ENCODE peak calls at places on chromosomes 2 and 18, in eight cellular contexts. One of them, this sample, is unnamed.

GRCh38 chr2:135299656-135300244 is 231.3 kb downstream of the ZRANB3 start:
- DNase-seq in KG1: no peak
- DNase-seq in neural crest cell: no peak
- DNase-seq in activated CD8-positive, alpha-beta memory T cell treated with anti-CD3 and anti-CD28 coated beads for 4 hours: no peak
- DNase-seq in upper lobe of right lung: no peak
- DNase-seq in pancreas: no peak
- DNase-seq in K562: no peak
- DNase-seq in fibroblast of lung: peak; percentile 17
- DNase-seq in this sample: peak; percentile 57

GRCh38 chr2:11068079-11068741 is 87.1 kb upstream of the SLC66A3 start:
- DNase-seq in K562: no peak
- DNase-seq in fibroblast of lung: no peak
- DNase-seq in pancreas: no peak
- DNase-seq in KG1: no peak
- DNase-seq in activated CD8-positive, alpha-beta memory T cell treated with anti-CD3 and anti-CD28 coated beads for 4 hours: no peak
- DNase-seq in upper lobe of right lung: no peak
- DNase-seq in neural crest cell: no peak
- DNase-seq in this sample: no peak

GRCh38 chr2:146312899-146313298 is 1531.9 kb upstream of the ACVR2A start:
- DNase-seq in fibroblast of lung: peak; percentile 63
- DNase-seq in upper lobe of right lung: no peak
- DNase-seq in activated CD8-positive, alpha-beta memory T cell treated with anti-CD3 and anti-CD28 coated beads for 4 hours: no peak
- DNase-seq in neural crest cell: no peak
- DNase-seq in K562: no peak
- DNase-seq in pancreas: no peak
- DNase-seq in KG1: no peak
- DNase-seq in this sample: no peak

GRCh38 chr2:229282758-229283546 is 11.9 kb upstream of the PID1 start:
- DNase-seq in KG1: no peak
- DNase-seq in activated CD8-positive, alpha-beta memory T cell treated with anti-CD3 and anti-CD28 coated beads for 4 hours: no peak
- DNase-seq in upper lobe of right lung: no peak
- DNase-seq in fibroblast of lung: peak; percentile 99
- DNase-seq in neural crest cell: no peak
- DNase-seq in K562: no peak
- DNase-seq in pancreas: no peak
- DNase-seq in this sample: peak; percentile 98

GRCh38 chr2:127118038-127118437 is 11.1 kb upstream of the BIN1 start:
- DNase-seq in upper lobe of right lung: no peak
- DNase-seq in pancreas: no peak
- DNase-seq in neural crest cell: no peak
- DNase-seq in KG1: no peak
- DNase-seq in K562: no peak
- DNase-seq in activated CD8-positive, alpha-beta memory T cell treated with anti-CD3 and anti-CD28 coated beads for 4 hours: no peak
- DNase-seq in fibroblast of lung: no peak
- DNase-seq in this sample: no peak

GRCh38 chr2:164697688-164698290 is 76.5 kb upstream of the GRB14 start:
- DNase-seq in fibroblast of lung: peak; percentile 2
- DNase-seq in neural crest cell: no peak
- DNase-seq in pancreas: no peak
- DNase-seq in K562: peak; percentile 23
- DNase-seq in KG1: no peak
- DNase-seq in activated CD8-positive, alpha-beta memory T cell treated with anti-CD3 and anti-CD28 coated beads for 4 hours: no peak
- DNase-seq in upper lobe of right lung: no peak
- DNase-seq in this sample: no peak

GRCh38 chr2:47076586-47077441 is 78.3 kb downstream of the STPG4 start:
- DNase-seq in fibroblast of lung: peak; percentile 91
- DNase-seq in pancreas: no peak
- DNase-seq in upper lobe of right lung: peak; percentile 75
- DNase-seq in K562: no peak
- DNase-seq in activated CD8-positive, alpha-beta memory T cell treated with anti-CD3 and anti-CD28 coated beads for 4 hours: no peak
- DNase-seq in neural crest cell: no peak
- DNase-seq in KG1: no peak
- DNase-seq in this sample: peak; percentile 86

GRCh38 chr18:7541835-7542234 is 25.3 kb upstream of the PTPRM start:
- DNase-seq in KG1: no peak
- DNase-seq in activated CD8-positive, alpha-beta memory T cell treated with anti-CD3 and anti-CD28 coated beads for 4 hours: no peak
- DNase-seq in K562: no peak
- DNase-seq in upper lobe of right lung: no peak
- DNase-seq in pancreas: no peak
- DNase-seq in neural crest cell: no peak
- DNase-seq in fibroblast of lung: no peak
- DNase-seq in this sample: no peak

GRCh38 chr2:238692562-238692961 is 155.3 kb upstream of the TWIST2 start:
- DNase-seq in activated CD8-positive, alpha-beta memory T cell treated with anti-CD3 and anti-CD28 coated beads for 4 hours: no peak
- DNase-seq in K562: no peak
- DNase-seq in upper lobe of right lung: no peak
- DNase-seq in fibroblast of lung: no peak
- DNase-seq in neural crest cell: no peak
- DNase-seq in pancreas: no peak
- DNase-seq in KG1: no peak
- DNase-seq in this sample: no peak

GRCh38 chr2:235747868-235748144 is 254.0 kb downstream of the AGAP1 start:
- DNase-seq in fibroblast of lung: peak; percentile 18
- DNase-seq in pancreas: no peak
- DNase-seq in neural crest cell: no peak
- DNase-seq in upper lobe of right lung: no peak
- DNase-seq in KG1: no peak
- DNase-seq in activated CD8-positive, alpha-beta memory T cell treated with anti-CD3 and anti-CD28 coated beads for 4 hours: no peak
- DNase-seq in K562: no peak
- DNase-seq in this sample: peak; percentile 38

GRCh38 chr2:53609561-53609960 is 158.0 kb upstream of the CHAC2 start:
- DNase-seq in activated CD8-positive, alpha-beta memory T cell treated with anti-CD3 and anti-CD28 coated beads for 4 hours: no peak
- DNase-seq in K562: no peak
- DNase-seq in upper lobe of right lung: no peak
- DNase-seq in neural crest cell: no peak
- DNase-seq in pancreas: no peak
- DNase-seq in fibroblast of lung: no peak
- DNase-seq in KG1: no peak
- DNase-seq in this sample: no peak

GRCh38 chr2:178331474-178332431 is 119.2 kb downstream of the PRKRA start:
- DNase-seq in K562: no peak
- DNase-seq in upper lobe of right lung: no peak
- DNase-seq in fibroblast of lung: no peak
- DNase-seq in activated CD8-positive, alpha-beta memory T cell treated with anti-CD3 and anti-CD28 coated beads for 4 hours: no peak
- DNase-seq in KG1: no peak
- DNase-seq in neural crest cell: no peak
- DNase-seq in pancreas: no peak
- DNase-seq in this sample: peak; percentile 85

GRCh38 chr2:20156826-20157605 is 67.9 kb downstream of the SDC1 start:
- DNase-seq in activated CD8-positive, alpha-beta memory T cell treated with anti-CD3 and anti-CD28 coated beads for 4 hours: no peak
- DNase-seq in pancreas: no peak
- DNase-seq in fibroblast of lung: no peak
- DNase-seq in K562: no peak
- DNase-seq in KG1: no peak
- DNase-seq in upper lobe of right lung: no peak
- DNase-seq in neural crest cell: no peak
- DNase-seq in this sample: no peak

GRCh38 chr2:98333922-98334321 is 12.3 kb upstream of the CNGA3 start:
- DNase-seq in fibroblast of lung: peak; percentile 1
- DNase-seq in neural crest cell: no peak
- DNase-seq in K562: no peak
- DNase-seq in KG1: no peak
- DNase-seq in activated CD8-positive, alpha-beta memory T cell treated with anti-CD3 and anti-CD28 coated beads for 4 hours: no peak
- DNase-seq in upper lobe of right lung: no peak
- DNase-seq in pancreas: no peak
- DNase-seq in this sample: no peak

GRCh38 chr2:163155279-163155883 is 316.8 kb upstream of the KCNH7 start:
- DNase-seq in neural crest cell: no peak
- DNase-seq in activated CD8-positive, alpha-beta memory T cell treated with anti-CD3 and anti-CD28 coated beads for 4 hours: no peak
- DNase-seq in pancreas: no peak
- DNase-seq in fibroblast of lung: peak; percentile 42
- DNase-seq in KG1: peak; percentile 9
- DNase-seq in K562: peak; percentile 23
- DNase-seq in upper lobe of right lung: no peak
- DNase-seq in this sample: peak; percentile 30

GRCh38 chr18:45637546-45638327 is 22.5 kb downstream of the SLC14A2 start:
- DNase-seq in fibroblast of lung: peak; percentile 44
- DNase-seq in pancreas: no peak
- DNase-seq in KG1: no peak
- DNase-seq in neural crest cell: no peak
- DNase-seq in upper lobe of right lung: no peak
- DNase-seq in K562: no peak
- DNase-seq in activated CD8-positive, alpha-beta memory T cell treated with anti-CD3 and anti-CD28 coated beads for 4 hours: no peak
- DNase-seq in this sample: no peak

GRCh38 chr2:39380525-39381150 is 56.4 kb downstream of the MAP4K3 start:
- DNase-seq in K562: no peak
- DNase-seq in pancreas: no peak
- DNase-seq in neural crest cell: no peak
- DNase-seq in fibroblast of lung: peak; percentile 50
- DNase-seq in KG1: no peak
- DNase-seq in upper lobe of right lung: no peak
- DNase-seq in activated CD8-positive, alpha-beta memory T cell treated with anti-CD3 and anti-CD28 coated beads for 4 hours: no peak
- DNase-seq in this sample: no peak

GRCh38 chr2:222968550-222969155 is 83.3 kb upstream of the KCNE4 start:
- DNase-seq in neural crest cell: no peak
- DNase-seq in KG1: no peak
- DNase-seq in fibroblast of lung: no peak
- DNase-seq in pancreas: no peak
- DNase-seq in activated CD8-positive, alpha-beta memory T cell treated with anti-CD3 and anti-CD28 coated beads for 4 hours: no peak
- DNase-seq in K562: no peak
- DNase-seq in upper lobe of right lung: no peak
- DNase-seq in this sample: no peak

GRCh38 chr18:5097116-5097703 is 99.8 kb downstream of the AKAIN1 start:
- DNase-seq in K562: no peak
- DNase-seq in activated CD8-positive, alpha-beta memory T cell treated with anti-CD3 and anti-CD28 coated beads for 4 hours: no peak
- DNase-seq in KG1: no peak
- DNase-seq in fibroblast of lung: no peak
- DNase-seq in upper lobe of right lung: no peak
- DNase-seq in pancreas: no peak
- DNase-seq in neural crest cell: no peak
- DNase-seq in this sample: no peak

GRCh38 chr18:39772155-39772919 is 2182.7 kb upstream of the PIK3C3 start:
- DNase-seq in KG1: no peak
- DNase-seq in fibroblast of lung: peak; percentile 58
- DNase-seq in pancreas: no peak
- DNase-seq in activated CD8-positive, alpha-beta memory T cell treated with anti-CD3 and anti-CD28 coated beads for 4 hours: no peak
- DNase-seq in K562: no peak
- DNase-seq in upper lobe of right lung: no peak
- DNase-seq in neural crest cell: no peak
- DNase-seq in this sample: no peak

GRCh38 chr2:193985272-193985671 is 1671.8 kb upstream of the SLC39A10 start:
- DNase-seq in upper lobe of right lung: no peak
- DNase-seq in neural crest cell: no peak
- DNase-seq in activated CD8-positive, alpha-beta memory T cell treated with anti-CD3 and anti-CD28 coated beads for 4 hours: no peak
- DNase-seq in pancreas: no peak
- DNase-seq in fibroblast of lung: no peak
- DNase-seq in K562: no peak
- DNase-seq in KG1: no peak
- DNase-seq in this sample: no peak

GRCh38 chr2:129705105-129705504 is 274.4 kb upstream of the RAB6C start:
- DNase-seq in activated CD8-positive, alpha-beta memory T cell treated with anti-CD3 and anti-CD28 coated beads for 4 hours: no peak
- DNase-seq in fibroblast of lung: no peak
- DNase-seq in K562: no peak
- DNase-seq in KG1: no peak
- DNase-seq in neural crest cell: no peak
- DNase-seq in pancreas: no peak
- DNase-seq in upper lobe of right lung: no peak
- DNase-seq in this sample: no peak

GRCh38 chr2:170530284-170530745 is 184.8 kb upstream of the SP5 start:
- DNase-seq in activated CD8-positive, alpha-beta memory T cell treated with anti-CD3 and anti-CD28 coated beads for 4 hours: no peak
- DNase-seq in upper lobe of right lung: peak; percentile 85
- DNase-seq in pancreas: peak; percentile 71
- DNase-seq in fibroblast of lung: peak; percentile 84
- DNase-seq in K562: no peak
- DNase-seq in neural crest cell: no peak
- DNase-seq in KG1: no peak
- DNase-seq in this sample: no peak

GRCh38 chr18:54606835-54607212 is 15.8 kb downstream of the DYNAP start:
- DNase-seq in upper lobe of right lung: peak; percentile 59
- DNase-seq in K562: no peak
- DNase-seq in neural crest cell: no peak
- DNase-seq in fibroblast of lung: no peak
- DNase-seq in activated CD8-positive, alpha-beta memory T cell treated with anti-CD3 and anti-CD28 coated beads for 4 hours: no peak
- DNase-seq in KG1: no peak
- DNase-seq in pancreas: peak; percentile 48
- DNase-seq in this sample: no peak

GRCh38 chr18:76457475-76457874 is 37.6 kb downstream of the ZNF516 start:
- DNase-seq in pancreas: no peak
- DNase-seq in KG1: no peak
- DNase-seq in upper lobe of right lung: no peak
- DNase-seq in neural crest cell: no peak
- DNase-seq in fibroblast of lung: no peak
- DNase-seq in K562: no peak
- DNase-seq in activated CD8-positive, alpha-beta memory T cell treated with anti-CD3 and anti-CD28 coated beads for 4 hours: no peak
- DNase-seq in this sample: no peak

GRCh38 chr2:171595896-171596295 is 73.6 kb downstream of the CYBRD1 start:
- DNase-seq in K562: no peak
- DNase-seq in fibroblast of lung: peak; percentile 87
- DNase-seq in neural crest cell: no peak
- DNase-seq in KG1: no peak
- DNase-seq in activated CD8-positive, alpha-beta memory T cell treated with anti-CD3 and anti-CD28 coated beads for 4 hours: no peak
- DNase-seq in pancreas: no peak
- DNase-seq in upper lobe of right lung: no peak
- DNase-seq in this sample: peak; percentile 82

GRCh38 chr2:128276878-128277675 is 41.6 kb downstream of the HS6ST1 start:
- DNase-seq in neural crest cell: no peak
- DNase-seq in activated CD8-positive, alpha-beta memory T cell treated with anti-CD3 and anti-CD28 coated beads for 4 hours: no peak
- DNase-seq in pancreas: no peak
- DNase-seq in K562: no peak
- DNase-seq in KG1: no peak
- DNase-seq in upper lobe of right lung: peak; percentile 46
- DNase-seq in fibroblast of lung: no peak
- DNase-seq in this sample: no peak

GRCh38 chr2:54611830-54612545 is 111.5 kb upstream of the EML6 start:
- DNase-seq in fibroblast of lung: no peak
- DNase-seq in upper lobe of right lung: no peak
- DNase-seq in activated CD8-positive, alpha-beta memory T cell treated with anti-CD3 and anti-CD28 coated beads for 4 hours: no peak
- DNase-seq in KG1: no peak
- DNase-seq in K562: no peak
- DNase-seq in pancreas: no peak
- DNase-seq in neural crest cell: no peak
- DNase-seq in this sample: no peak